ENCODE peak calls at places on chromosomes 4 and X, in ten cellular contexts. T is heart left ventricle, X is heart right ventricle, J is neural progenitor cell, G is keratinocyte, Z is tibial artery, D is adrenal gland, L is body of pancreas, B is Peyer's patch, W is endothelial cell of umbilical vein. R is an unnamed sample.

GRCh38 chr4:78437608-78438088 is 113.9 kb upstream of the ANXA3 start:
- DNase-seq in T (no peak), X (no peak), J (no peak), G (no peak), Z (no peak), D (no peak), L (no peak), B (no peak), W (no peak), R (no peak)

GRCh38 chr4:1072830-1073446 is 40.4 kb downstream of the RNF212 start:
- DNase-seq in T (no peak), X (peak; percentile 37), J (peak; percentile 65), G (no peak), Z (peak; percentile 54), D (peak; percentile 73), L (peak; percentile 80), B (peak; percentile 56), W (peak; percentile 79), R (no peak)

GRCh38 chr4:148651991-148652390 is 209.8 kb upstream of the NR3C2 start:
- DNase-seq in T (no peak), X (no peak), J (peak; percentile 3), G (no peak), Z (no peak), D (no peak), L (no peak), B (no peak), W (no peak), R (no peak)

GRCh38 chr4:150581611-150582010 is 340 bp upstream of the MAB21L2 start:
- DNase-seq in T (no peak), X (no peak), J (peak; percentile 88), G (no peak), Z (no peak), D (no peak), L (no peak), B (no peak), W (no peak), R (no peak)

GRCh38 chrX:40579880-40580536 is 762 bp upstream of the ATP6AP2 start:
- DNase-seq in T (no peak), X (no peak), J (no peak), G (no peak), Z (no peak), D (no peak), L (no peak), B (no peak), W (peak; percentile 0), R (no peak)

GRCh38 chr4:1209821-1210220 is 37.4 kb upstream of the SPON2 start:
- DNase-seq in T (peak; percentile 88), X (peak; percentile 90), J (no peak), G (no peak), Z (peak; percentile 79), D (peak; percentile 58), L (peak; percentile 43), B (no peak), W (peak; percentile 62), R (no peak)

GRCh38 chr4:1872918-1873269 is 1.7 kb downstream of the NSD2 start:
- DNase-seq in T (no peak), X (no peak), J (no peak), G (no peak), Z (no peak), D (no peak), L (no peak), B (no peak), W (peak; percentile 67), R (no peak)

GRCh38 chrX:47321386-47321785 is 49.0 kb upstream of the ZNF157 start:
- DNase-seq in T (peak; percentile 21), X (peak; percentile 24), J (peak; percentile 92), G (no peak), Z (peak; percentile 21), D (peak; percentile 62), L (peak; percentile 59), B (no peak), W (peak; percentile 19), R (no peak)

GRCh38 chr4:78938474-78938867 is 767 bp downstream of the PAQR3 start:
- DNase-seq in T (no peak), X (no peak), J (no peak), G (no peak), Z (no peak), D (no peak), L (no peak), B (no peak), W (no peak), R (no peak)

GRCh38 chrX:153644356-153645125 is 2.5 kb upstream of the DUSP9 start:
- DNase-seq in T (no peak), X (no peak), J (peak; percentile 60), G (no peak), Z (no peak), D (no peak), L (no peak), B (no peak), W (no peak), R (no peak)

GRCh38 chr4:22192302-22192645 is 243.7 kb upstream of the KCNIP4 start:
- DNase-seq in T (no peak), X (no peak), J (no peak), G (no peak), Z (no peak), D (no peak), L (no peak), B (no peak), W (no peak), R (no peak)

GRCh38 chr4:48780867-48781219 is 764 bp upstream of the FRYL start:
- DNase-seq in T (peak; percentile 55), X (peak; percentile 55), J (no peak), G (no peak), Z (peak; percentile 34), D (peak; percentile 74), L (peak; percentile 62), B (peak; percentile 50), W (peak; percentile 70), R (no peak)

DNA sequence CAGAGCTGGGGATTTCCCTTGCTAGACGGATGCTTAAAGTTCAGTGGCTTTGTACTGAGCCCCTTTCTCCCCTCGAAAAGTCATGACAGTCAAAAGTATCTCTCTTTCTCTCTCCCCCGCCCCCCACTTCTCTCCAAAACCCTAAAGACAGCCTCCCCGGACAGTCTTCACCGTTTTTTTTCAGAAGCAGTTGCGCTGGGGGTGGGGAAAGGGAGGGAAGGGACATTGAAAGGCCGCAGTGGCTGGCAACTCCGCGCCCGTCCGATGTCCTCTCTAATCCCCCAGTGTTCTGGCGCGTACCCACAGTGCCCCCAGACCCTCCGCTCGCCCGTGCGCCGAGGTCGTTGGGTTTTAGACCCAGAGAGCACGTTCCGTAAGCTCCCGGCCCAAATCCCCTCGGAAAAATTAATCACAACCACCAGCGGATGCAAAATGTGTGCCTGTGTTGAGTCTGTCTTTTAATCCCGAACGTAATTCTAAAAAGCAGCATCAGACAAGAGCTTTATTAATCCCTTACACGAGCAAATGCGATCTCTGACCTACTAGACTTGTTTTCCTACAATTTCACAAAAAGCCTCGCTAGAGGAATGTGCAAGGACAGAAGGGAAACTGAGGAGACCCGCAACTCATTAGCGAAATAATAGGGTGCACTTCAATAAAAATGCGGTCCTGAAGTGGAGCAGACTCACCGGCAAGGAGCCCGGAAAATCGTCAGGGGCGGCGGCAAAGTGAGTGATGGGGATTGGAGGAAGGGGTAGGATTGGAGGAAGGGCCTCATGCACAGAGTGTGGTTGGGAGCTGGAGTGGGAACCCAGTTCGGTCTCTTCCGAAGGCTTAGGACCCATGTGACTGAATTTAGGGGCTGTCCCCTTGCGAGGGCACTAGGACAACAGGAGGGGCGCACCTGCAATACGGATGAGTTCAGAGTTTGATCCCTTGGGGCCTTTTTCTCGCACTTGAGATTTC is 12.2 kb upstream of the PRDM8 start:
- DNase-seq in T (no peak), X (no peak), J (peak; percentile 55), G (no peak), Z (peak; percentile 28), D (no peak), L (no peak), B (peak; percentile 49), W (no peak), R (no peak)
- TF ChIP-seq CTCF in T (no peak), X (no peak), J (no peak), G (no peak), Z (no peak), D (no peak), L (no peak), B (no peak), W (no peak), R (no peak)

GRCh38 chr4:40300371-40301162 is 34.6 kb upstream of the CHRNA9 start:
- DNase-seq in T (no peak), X (no peak), J (no peak), G (no peak), Z (no peak), D (no peak), L (no peak), B (no peak), W (no peak), R (no peak)
- H3K4me3 ChIP-seq in T (no peak overlapping the region), X (no peak overlapping the region), J (no peak overlapping the region), G (no peak overlapping the region), Z (no peak overlapping the region), D (no peak overlapping the region), L (no peak overlapping the region), B (no peak overlapping the region), W (no peak overlapping the region), R (no peak overlapping the region)

DNA sequence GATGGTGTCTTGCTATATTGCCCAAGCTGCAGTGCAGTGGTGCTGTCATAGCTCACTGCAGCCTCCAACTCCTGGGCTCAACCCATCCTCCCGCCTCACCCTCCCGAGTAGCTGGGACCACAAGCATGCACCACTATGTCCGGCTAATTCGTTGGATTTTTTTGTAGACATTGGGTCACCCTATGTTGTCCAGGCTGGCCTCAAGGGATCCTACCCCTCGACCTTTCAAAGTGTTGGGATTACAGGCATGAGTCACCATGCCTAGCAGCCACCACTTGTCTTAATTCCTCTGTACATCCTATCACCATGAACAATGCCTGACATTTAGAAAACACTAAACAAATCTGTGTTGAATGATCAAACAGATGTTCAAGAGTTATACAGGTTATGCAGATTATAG is 76.7 kb downstream of the NLGN4X start:
- DNase-seq in T (no peak), X (no peak), J (no peak), G (no peak), Z (no peak), D (no peak), L (no peak), B (no peak), W (no peak), R (no peak)
- H3K36me3 ChIP-seq in T (no peaks in the 10 kb centered on the region), X (no peaks in the 10 kb centered on the region), J (no peaks in the 10 kb centered on the region), G (no peaks in the 10 kb centered on the region), Z (no peaks in the 10 kb centered on the region), D (no peaks in the 10 kb centered on the region), L (no peaks in the 10 kb centered on the region), B (no peaks in the 10 kb centered on the region), W (no peaks in the 10 kb centered on the region), R (no peaks in the 10 kb centered on the region)

GRCh38 chr4:105709081-105709450 is 482 bp downstream of the GSTCD start:
- DNase-seq in T (no peak), X (peak; percentile 8), J (peak; percentile 61), G (no peak), Z (no peak), D (no peak), L (peak; percentile 14), B (no peak), W (peak; percentile 54), R (no peak)

GRCh38 chr4:105710678-105711077 is 2.1 kb downstream of the GSTCD start:
- DNase-seq in T (no peak), X (no peak), J (no peak), G (no peak), Z (no peak), D (no peak), L (no peak), B (no peak), W (no peak), R (no peak)

GRCh38 chr4:105710012-105710600 is 1.5 kb downstream of the GSTCD start:
- DNase-seq in T (no peak), X (no peak), J (no peak), G (no peak), Z (no peak), D (no peak), L (no peak), B (no peak), W (no peak), R (no peak)

GRCh38 chr4:105707783-105708182 is 706 bp downstream of the INTS12 start:
- DNase-seq in T (no peak), X (no peak), J (no peak), G (no peak), Z (no peak), D (no peak), L (no peak), B (no peak), W (no peak), R (no peak)

GRCh38 chr4:105708376-105709080 is at the start of the genes GSTCD and INTS12:
- DNase-seq in T (peak; percentile 92), X (peak; percentile 93), J (peak; percentile 96), G (no peak), Z (peak; percentile 91), D (peak; percentile 95), L (peak; percentile 94), B (peak; percentile 87), W (peak; percentile 95), R (peak; percentile 42)
- TF ChIP-seq CTCF in T (no peak), X (no peak), J (peak; percentile 3), G (no peak), Z (no peak), D (no peak), L (no peak), B (no peak), W (peak; percentile 0), R (no peak)